ENCODE peak calls at places on chromosomes 5 and 9, in seven cellular contexts. N is hypothalamus; C is aorta; W is Jurkat, Clone E6-1; Y is RPMI8226; P is tibial artery; A is upper lobe of right lung. B is an unnamed sample.
A peak's percentile ranks its signal among the peaks of the same experiment; 100 is the strongest.

GRCh38 chr5:136035837-136036236 is 7.0 kb downstream of the TGFBI start:
- DNase-seq in A (no peak), N (no peak), C (no peak), Y (no peak), W (no peak), P (no peak), B (no peak)

GRCh38 chr9:16434522-16434921 is 435.9 kb downstream of the BNC2 start:
- DNase-seq in W (no peak), C (no peak), Y (no peak), N (no peak), P (no peak), A (no peak), B (no peak)

GRCh38 chr9:91040371-91041215 is 239.0 kb downstream of the SYK start:
- DNase-seq in C (no peak), N (no peak), P (no peak), Y (no peak), W (no peak), A (no peak), B (no peak)

GRCh38 chr5:14956423-14957046 is 85.0 kb upstream of the ANKH start:
- DNase-seq in W (no peak), N (no peak), C (no peak), A (no peak), P (no peak), Y (no peak), B (no peak)

GRCh38 chr5:126799780-126800179 is 22.8 kb downstream of the LMNB1 start:
- DNase-seq in N (no peak), P (no peak), A (no peak), Y (no peak), C (no peak), W (no peak), B (no peak)

GRCh38 chr5:178595145-178595544 is 5.0 kb upstream of the COL23A1 start:
- DNase-seq in A (no peak), C (no peak), W (no peak), P (no peak), Y (no peak), N (no peak), B (no peak)

GRCh38 chr9:33024126-33024965 is 727 bp upstream of the DNAJA1 start:
- DNase-seq in Y (peak; percentile 37), C (no peak), W (no peak), A (no peak), P (no peak), N (no peak), B (peak; percentile 24)

GRCh38 chr5:77209495-77210090 is 887 bp upstream of the PDE8B start:
- DNase-seq in A (no peak), C (peak; percentile 70), W (no peak), N (no peak), P (no peak), Y (no peak), B (no peak)

GRCh38 chr9:129435996-129436676 is 184.8 kb downstream of the C9orf50 start:
- DNase-seq in A (no peak), N (no peak), Y (peak; percentile 75), W (no peak), P (no peak), C (no peak), B (no peak)

GRCh38 chr5:176564002-176564401 is 14.9 kb downstream of the CDHR2 start:
- DNase-seq in Y (no peak), P (no peak), C (no peak), A (no peak), W (no peak), N (no peak), B (no peak)

GRCh38 chr9:90900130-90900529 is 98.5 kb downstream of the SYK start:
- DNase-seq in C (no peak), Y (no peak), W (no peak), A (no peak), P (no peak), N (no peak), B (no peak)

GRCh38 chr5:9686211-9686610 is 56.1 kb upstream of the TAS2R1 start:
- DNase-seq in N (no peak), P (no peak), Y (no peak), A (no peak), W (no peak), C (no peak), B (no peak)

GRCh38 chr5:81265101-81265500 is 32.0 kb downstream of the CKMT2 start:
- DNase-seq in Y (no peak), W (no peak), P (no peak), A (no peak), N (no peak), C (no peak), B (no peak)